ENCODE peak calls at places on chromosome 16, in six cellular contexts. E, Q, P, M, C and V are unnamed samples. For H3K4me1, the result is how much of the 10 kb centered on the place peaks cover.

GRCh38 chr16:73000020-73000906 is 47.7 kb downstream of the ZFHX3 start:
- DNase-seq in C (peak), M (no peak), Q (peak), E (peak), P (peak), V (peak)

GRCh38 chr16:21684199-21684598 is 20.4 kb downstream of the OTOA start:
- DNase-seq in P (no peak), M (no peak), C (no peak), Q (peak), E (no peak), V (no peak)

GRCh38 chr16:53518550-53519416 is 15.8 kb upstream of the AKTIP start:
- DNase-seq in Q (no peak), C (peak), E (peak), P (no peak), M (no peak), V (no peak)

GRCh38 chr16:89669755-89670154 is 12.1 kb downstream of the SPATA33 start:
- DNase-seq in Q (no peak), M (no peak), E (no peak), C (no peak), P (no peak), V (no peak)

GRCh38 chr16:80569440-80570105 is 28.8 kb downstream of the DYNLRB2 start:
- DNase-seq in E (no peak), M (no peak), Q (no peak), C (no peak), P (no peak), V (no peak)

GRCh38 chr16:29940656-29941055 is 14.6 kb upstream of the KCTD13 start:
- DNase-seq in C (no peak), E (no peak), Q (no peak), M (no peak), P (no peak), V (no peak)

GRCh38 chr16:69405757-69406156 is 18.7 kb upstream of the CYB5B start:
- DNase-seq in C (no peak), Q (no peak), P (no peak), M (no peak), E (no peak), V (no peak)

GRCh38 chr16:81446318-81447275 is 2.0 kb downstream of the CMIP start:
- DNase-seq in P (no peak), M (peak), C (no peak), Q (no peak), E (no peak), V (peak)

GRCh38 chr16:51164167-51164566 is 13.1 kb upstream of the SALL1 start:
- DNase-seq in C (no peak), E (no peak), P (no peak), M (no peak), Q (no peak), V (no peak)

GRCh38 chr16:58459344-58460218 is 40.4 kb upstream of the NDRG4 start:
- DNase-seq in C (no peak), M (peak), E (peak), P (no peak), Q (no peak), V (no peak)

GRCh38 chr16:81601008-81601428 is 156.4 kb downstream of the CMIP start:
- DNase-seq in M (peak), E (no peak), P (peak), Q (no peak), C (no peak), V (no peak)

GRCh38 chr16:72794319-72794718 is 253.6 kb downstream of the ZFHX3 start:
- DNase-seq in C (no peak), E (peak), M (no peak), Q (no peak), P (no peak), V (no peak)

GRCh38 chr16:76956394-76956793 is 234.6 kb upstream of the MON1B start:
- DNase-seq in P (no peak), Q (no peak), E (no peak), C (no peak), M (no peak), V (no peak)

GRCh38 chr16:73205153-73205549 is 157.2 kb upstream of the ZFHX3 start:
- DNase-seq in P (no peak), E (no peak), C (no peak), Q (no peak), M (no peak), V (no peak)

GRCh38 chr16:380837-381787 is 666 bp downstream of the PGAP6 start:
- DNase-seq in Q (no peak), P (no peak), C (no peak), E (no peak), M (no peak), V (peak)

GRCh38 chr16:57536306-57537193 is at the start of gene CCDC102A:
- DNase-seq in C (no peak), Q (peak), E (peak), P (no peak), M (no peak), V (peak)

GRCh38 chr16:14455577-14455976 is 174.5 kb downstream of the PARN start:
- DNase-seq in Q (no peak), P (no peak), M (no peak), E (no peak), C (no peak), V (no peak)

GRCh38 chr16:79437764-79438728 is 162.5 kb downstream of the MAF start:
- DNase-seq in P (no peak), Q (peak), C (no peak), M (no peak), E (no peak), V (peak)

GRCh38 chr16:85144026-85144915 is 32.0 kb upstream of the CIBAR2 start:
- DNase-seq in C (no peak), P (no peak), M (no peak), E (peak), Q (no peak), V (no peak)

GRCh38 chr16:29316673-29317237 is 89.8 kb downstream of the NPIPB11 start:
- DNase-seq in Q (no peak), M (no peak), E (no peak), P (no peak), C (no peak), V (peak)

GRCh38 chr16:49855280-49855821 is 561 bp downstream of the ZNF423 start:
- DNase-seq in P (peak), M (peak), E (peak), Q (peak), C (peak), V (peak)

GRCh38 chr16:78436023-78436422 is 336.6 kb downstream of the WWOX start:
- DNase-seq in M (no peak), P (no peak), Q (no peak), E (no peak), C (no peak), V (no peak)

GRCh38 chr16:70575376-70575775 is 51.8 kb downstream of the SF3B3 start:
- DNase-seq in E (no peak), C (no peak), P (peak), Q (peak), M (no peak), V (no peak)

GRCh38 chr16:89104930-89105571 is 11.4 kb downstream of the ACSF3 start:
- DNase-seq in C (no peak), E (no peak), P (no peak), Q (no peak), M (no peak), V (no peak)

GRCh38 chr16:89574681-89575246 is 794 bp upstream of the CPNE7 start:
- DNase-seq in P (no peak), C (no peak), M (peak), E (no peak), Q (peak), V (peak)

GRCh38 chr16:89257281-89257731 is 39.8 kb downstream of the ZNF778 start:
- DNase-seq in E (no peak), Q (no peak), P (no peak), C (no peak), M (no peak), V (no peak)

GRCh38 chr16:59394526-59394925 is 660.4 kb upstream of the GOT2 start:
- DNase-seq in Q (no peak), E (no peak), P (no peak), M (no peak), C (no peak), V (no peak)

GRCh38 chr16:89026121-89026612 is 49.2 kb upstream of the CBFA2T3 start:
- DNase-seq in M (no peak), P (no peak), E (no peak), C (no peak), Q (no peak), V (no peak)

GRCh38 chr16:67861877-67862276 is 11.0 kb upstream of the EDC4 start:
- DNase-seq in P (no peak), M (no peak), E (no peak), C (no peak), Q (no peak), V (no peak)
- H3K27ac ChIP-seq in P (peak), M (no peak), E (no peak), C (no peak), Q (no peak), V (no peak)

DNA sequence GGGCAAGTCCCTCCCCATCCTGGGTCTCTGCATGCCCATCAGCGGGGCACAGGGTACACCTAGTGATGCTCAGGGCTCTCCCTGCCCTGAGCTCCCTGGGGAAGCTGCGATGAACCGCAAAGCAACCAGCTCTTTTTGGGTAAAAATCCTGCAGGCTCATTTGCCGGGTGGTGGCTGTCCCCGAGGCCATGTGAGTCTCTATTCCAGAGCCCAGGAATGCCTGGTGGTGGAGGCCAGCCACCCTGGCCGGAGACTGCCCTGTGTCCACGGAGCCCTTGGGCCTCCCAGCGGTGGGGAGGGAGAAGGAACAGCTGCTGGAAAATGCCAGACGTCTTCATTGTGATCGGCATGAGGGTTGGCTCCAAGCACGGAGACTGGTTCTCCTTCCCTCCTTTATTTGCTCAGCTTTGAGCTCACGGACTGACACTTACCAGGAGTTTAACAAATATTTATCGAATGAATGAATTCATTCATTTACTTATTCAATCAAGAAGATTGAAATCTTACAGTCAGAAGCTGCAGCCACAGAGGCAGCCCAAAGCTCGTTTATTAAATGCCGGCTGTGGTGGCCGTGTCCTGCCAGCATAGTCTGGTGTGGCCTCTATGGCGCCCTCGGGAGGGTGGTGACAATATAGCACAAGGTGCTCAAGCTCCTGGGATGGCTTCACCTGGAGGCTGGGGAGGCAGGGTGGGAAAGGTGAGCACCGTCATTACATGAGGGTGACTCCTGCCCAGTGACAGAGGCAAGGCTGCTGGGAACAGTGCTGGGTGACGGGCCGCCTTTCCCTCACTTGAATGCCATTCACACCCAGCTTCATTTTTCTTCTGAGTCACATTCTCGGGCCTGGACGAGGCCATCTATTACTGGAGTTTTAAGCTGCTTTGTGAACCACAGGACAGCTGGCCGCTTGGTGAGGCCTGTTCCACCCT is 31.1 kb upstream of the JPH3 start:
- DNase-seq in P (peak), C (no peak), Q (peak), E (peak), M (peak), V (peak)
- TF ChIP-seq CTCF in P (peak), C (peak), Q (peak), E (peak), M (peak), V (peak)

GRCh38 chr16:67249178-67249759 is 490 bp downstream of the SLC9A5 start:
- DNase-seq in E (no peak), C (no peak), Q (no peak), M (no peak), P (peak), V (no peak)

GRCh38 chr16:67255553-67256030 is 6.8 kb downstream of the SLC9A5 start:
- DNase-seq in C (no peak), E (no peak), Q (no peak), M (no peak), P (peak), V (no peak)

GRCh38 chr16:67249762-67250327 is 1.1 kb downstream of the SLC9A5 start:
- DNase-seq in C (no peak), Q (no peak), E (no peak), M (no peak), P (peak), V (no peak)

GRCh38 chr16:67254809-67255552 is 6.2 kb downstream of the SLC9A5 start:
- DNase-seq in C (no peak), P (peak), E (no peak), M (no peak), Q (no peak), V (no peak)

DNA sequence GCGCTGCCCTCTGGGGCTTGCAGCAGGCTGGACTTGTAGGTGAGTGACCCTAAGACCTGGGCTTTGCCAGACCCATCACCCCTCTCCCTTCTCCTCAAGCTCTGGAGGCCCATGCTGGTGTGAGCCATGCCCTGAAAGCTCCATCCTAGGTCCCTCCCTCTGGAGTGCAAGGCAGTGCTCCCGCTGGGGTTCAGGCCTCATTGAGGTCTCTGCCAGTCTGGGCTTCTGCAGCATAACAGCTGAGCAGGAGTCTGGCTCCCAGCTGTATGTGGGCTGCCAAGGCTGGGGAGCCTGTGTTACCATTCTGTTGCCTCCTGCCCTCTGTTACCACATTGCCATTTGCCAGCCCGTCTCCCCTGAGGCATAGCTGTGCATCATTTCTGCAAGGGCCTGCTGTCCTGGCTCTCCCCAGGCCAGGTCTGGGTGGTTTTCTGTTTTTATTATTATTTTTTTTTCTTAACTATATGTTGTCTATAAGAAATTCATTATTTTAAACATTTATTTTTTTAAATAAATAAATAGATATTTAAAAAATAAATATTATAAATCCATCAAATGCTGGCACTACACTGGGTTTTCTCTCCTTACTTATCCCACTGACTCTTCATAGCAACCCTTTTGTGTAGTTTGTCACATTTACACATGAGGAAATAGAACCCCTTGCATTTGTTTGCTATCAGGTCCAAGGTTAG is 4.2 kb downstream of the SLC9A5 start:
- DNase-seq in C (no peak), M (no peak), P (peak), Q (no peak), E (no peak), V (no peak)
- H3K4me1 ChIP-seq in C (under half), M (under half), P (under half), Q (under half), E (under half), V (under half)

DNA sequence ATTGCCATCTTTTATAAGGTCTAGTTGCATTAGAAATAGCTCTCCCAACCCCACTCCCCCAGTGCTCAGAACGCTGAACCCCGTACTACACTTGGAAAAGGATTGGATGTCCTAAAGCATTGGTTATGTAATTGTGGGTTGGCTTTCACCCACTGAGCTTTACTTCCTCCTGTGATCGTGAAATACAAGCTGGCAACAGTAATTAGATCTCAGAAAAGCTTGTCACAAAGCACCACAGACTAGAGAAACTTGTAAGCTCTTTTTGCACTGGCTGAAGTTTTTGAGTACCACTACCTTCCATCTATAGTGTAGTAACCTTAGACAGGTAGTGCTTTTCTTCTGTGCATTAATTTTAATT is 54.4 kb downstream of the SIAH1 start:
- DNase-seq in Q (no peak), M (no peak), C (no peak), P (no peak), E (no peak), V (no peak)
- H3K27ac ChIP-seq in Q (no peak), M (no peak), C (no peak), P (no peak), E (no peak), V (no peak)

GRCh38 chr16:75244844-75245758 is 6.3 kb downstream of the BCAR1 start:
- DNase-seq in P (peak), E (peak), M (peak), C (no peak), Q (peak), V (peak)
- TF ChIP-seq CTCF in P (no peak), E (no peak), M (no peak), C (no peak), Q (no peak), V (no peak)

GRCh38 chr16:19118938-19119431 is 5.2 kb downstream of the ITPRIPL2 start:
- DNase-seq in C (peak), Q (peak), M (peak), E (peak), P (peak), V (no peak)
- H3K4me1 ChIP-seq in C (half or more), Q (under half), M (half or more), E (half or more), P (half or more), V (half or more)

GRCh38 chr16:47644166-47644565 is 183.0 kb downstream of the PHKB start:
- DNase-seq in M (no peak), E (peak), C (no peak), P (peak), Q (peak), V (peak)
- H3K27ac ChIP-seq in M (no peak), E (no peak), C (no peak), P (no peak), Q (no peak), V (no peak)

DNA sequence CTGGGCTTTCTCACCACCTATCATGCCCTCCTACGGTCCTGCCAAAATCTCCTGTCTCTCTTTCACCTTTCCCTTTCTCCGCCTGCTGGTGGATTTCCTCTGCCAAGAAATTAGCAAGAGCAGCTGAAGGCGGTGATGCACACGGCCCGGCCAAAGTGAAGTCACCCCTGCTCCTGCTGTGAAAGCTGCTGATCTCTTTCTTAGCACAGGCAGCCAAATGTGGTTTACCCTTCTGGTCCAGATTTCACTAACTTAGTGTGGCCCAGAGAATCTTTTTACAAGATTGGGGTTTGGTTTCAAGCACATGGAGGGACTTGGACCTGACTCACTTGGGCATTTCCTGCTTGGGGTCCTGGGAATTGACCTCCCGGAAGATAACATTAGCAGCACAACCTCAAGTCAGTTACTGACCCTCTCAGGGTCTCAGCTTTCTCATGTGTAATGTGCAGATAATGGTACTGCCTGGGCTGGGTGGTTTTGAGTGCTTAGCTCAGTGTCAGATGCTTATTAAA is 155.7 kb downstream of the SOCS1 start:
- DNase-seq in M (no peak), P (peak), E (peak), C (peak), Q (peak), V (no peak)
- TF ChIP-seq CTCF in M (no peak), P (peak), E (no peak), C (peak), Q (no peak), V (no peak)

DNA sequence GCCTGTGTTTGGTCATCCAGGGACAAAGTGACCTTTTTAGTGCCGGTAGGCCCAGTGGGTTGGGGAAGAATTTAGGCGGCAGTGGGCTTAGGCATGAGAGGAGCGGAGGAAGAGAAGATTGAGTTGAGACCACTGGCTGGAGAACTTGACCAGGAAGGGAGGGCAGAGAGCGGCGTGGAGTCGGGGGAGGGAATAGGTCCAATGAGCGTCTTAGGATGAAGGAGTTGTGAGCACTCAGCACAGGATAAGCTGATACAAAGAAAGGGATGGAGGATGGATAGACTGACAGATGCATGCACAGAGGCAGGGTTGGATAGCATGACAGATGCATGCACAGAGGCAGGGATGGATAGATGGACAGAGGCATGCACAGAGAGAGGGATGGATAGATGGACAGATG is 8.0 kb downstream of the IL32 start:
- DNase-seq in C (no peak), E (no peak), Q (no peak), P (no peak), M (no peak), V (no peak)
- H3K4me1 ChIP-seq in C (under half), E (under half), Q (under half), P (under half), M (under half), V (under half)